ENCODE peak calls at places on chromosomes 11 and 22, in seven cellular contexts. J is neural progenitor cell, W is neuronal stem cell, M is PC-3, O is IMR-90, A is fibroblast of lung, G is GM23248. H is an unnamed sample.

GRCh38 chr22:24208012-24208749 is 26.9 kb downstream of the SUSD2 start:
- DNase-seq in J (no peak), W (no peak), M (peak), O (peak), A (peak), G (peak), H (peak)

GRCh38 chr22:31269892-31270574 is 22.3 kb downstream of the PIK3IP1 start:
- DNase-seq in J (no peak), W (no peak), M (no peak), O (no peak), A (no peak), G (no peak), H (no peak)

GRCh38 chr11:14884667-14885273 is 7.3 kb downstream of the CYP2R1 start:
- DNase-seq in J (no peak), W (no peak), M (no peak), O (no peak), A (no peak), G (no peak), H (no peak)

GRCh38 chr11:115153731-115154354 is 350.4 kb downstream of the CADM1 start:
- DNase-seq in J (no peak), W (no peak), M (no peak), O (no peak), A (no peak), G (no peak), H (no peak)

GRCh38 chr11:64638017-64638664 is 47.1 kb downstream of the SLC22A12 start:
- DNase-seq in J (peak), W (no peak), M (no peak), O (no peak), A (no peak), G (peak), H (peak)

GRCh38 chr11:110429614-110430266 is at the start of gene FDX1:
- DNase-seq in J (peak), W (peak), M (peak), O (peak), A (peak), G (peak), H (peak)

GRCh38 chr11:109424893-109425292 is 2.9 kb downstream of the C11orf87 start:
- DNase-seq in J (peak), W (peak), M (peak), O (no peak), A (no peak), G (no peak), H (peak)

GRCh38 chr11:45267660-45268340 is 18.3 kb downstream of the SYT13 start:
- DNase-seq in J (peak), W (no peak), M (peak), O (no peak), A (no peak), G (no peak), H (no peak)

GRCh38 chr11:88183233-88183632 is 8.0 kb upstream of the RAB38 start:
- DNase-seq in J (no peak), W (no peak), M (no peak), O (no peak), A (no peak), G (no peak), H (no peak)

GRCh38 chr11:35626511-35626910 is 8.3 kb downstream of the FJX1 start:
- DNase-seq in J (no peak), W (no peak), M (no peak), O (no peak), A (no peak), G (no peak), H (no peak)

GRCh38 chr11:121312483-121312882 is 19.9 kb downstream of the SC5D start:
- DNase-seq in J (no peak), W (no peak), M (no peak), O (no peak), A (no peak), G (no peak), H (no peak)

GRCh38 chr11:86513138-86513537 is 138.5 kb downstream of the CCDC81 start:
- DNase-seq in J (no peak), W (no peak), M (no peak), O (no peak), A (no peak), G (no peak), H (no peak)

GRCh38 chr11:98155696-98156095 is 865.1 kb upstream of the CNTN5 start:
- DNase-seq in J (no peak), W (no peak), M (no peak), O (no peak), A (no peak), G (no peak), H (no peak)

GRCh38 chr11:61725632-61726280 is 26.7 kb upstream of the MYRF start:
- DNase-seq in J (no peak), W (no peak), M (peak), O (peak), A (peak), G (no peak), H (no peak)
- H2AFZ ChIP-seq in J (no peak), W (no peak), M (no peak), O (peak), A (no peak), G (no peak), H (no peak)

GRCh38 chr11:131465746-131466145 is 95.3 kb downstream of the NTM start:
- DNase-seq in J (peak), W (peak), M (no peak), O (no peak), A (no peak), G (no peak), H (no peak)

GRCh38 chr11:131471976-131472375 is 101.6 kb downstream of the NTM start:
- DNase-seq in J (peak), W (no peak), M (no peak), O (no peak), A (no peak), G (no peak), H (no peak)

GRCh38 chr11:131470526-131470925 is 100.1 kb downstream of the NTM start:
- DNase-seq in J (no peak), W (no peak), M (no peak), O (no peak), A (no peak), G (no peak), H (no peak)

GRCh38 chr11:131467645-131468270 is 97.3 kb downstream of the NTM start:
- DNase-seq in J (no peak), W (no peak), M (no peak), O (no peak), A (no peak), G (no peak), H (no peak)

DNA sequence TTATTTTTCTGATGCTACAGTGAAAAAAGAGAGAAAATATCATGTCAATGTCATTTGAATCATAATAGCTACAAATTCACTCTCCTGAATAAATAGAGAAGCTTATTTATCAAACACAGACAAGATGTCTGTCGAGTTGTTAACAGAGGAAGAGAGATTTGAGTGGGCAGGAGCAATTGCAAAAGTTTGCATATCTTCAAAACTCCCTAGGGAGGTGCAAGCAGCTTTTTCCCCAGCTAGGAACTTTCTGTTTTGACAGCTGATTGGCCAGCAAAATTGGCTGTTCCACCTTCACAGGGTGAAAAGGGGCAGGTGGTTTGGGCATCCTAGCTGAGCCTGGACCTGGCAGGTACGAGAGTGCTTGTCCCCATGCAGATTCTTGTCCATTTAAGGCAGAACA is 98.2 kb downstream of the NTM start:
- DNase-seq in J (no peak), W (no peak), M (no peak), O (no peak), A (no peak), G (peak), H (no peak)
- H2AFZ ChIP-seq in J (no peak), W (no peak), M (no peak), O (no peak), A (no peak), G (no peak), H (no peak)

DNA sequence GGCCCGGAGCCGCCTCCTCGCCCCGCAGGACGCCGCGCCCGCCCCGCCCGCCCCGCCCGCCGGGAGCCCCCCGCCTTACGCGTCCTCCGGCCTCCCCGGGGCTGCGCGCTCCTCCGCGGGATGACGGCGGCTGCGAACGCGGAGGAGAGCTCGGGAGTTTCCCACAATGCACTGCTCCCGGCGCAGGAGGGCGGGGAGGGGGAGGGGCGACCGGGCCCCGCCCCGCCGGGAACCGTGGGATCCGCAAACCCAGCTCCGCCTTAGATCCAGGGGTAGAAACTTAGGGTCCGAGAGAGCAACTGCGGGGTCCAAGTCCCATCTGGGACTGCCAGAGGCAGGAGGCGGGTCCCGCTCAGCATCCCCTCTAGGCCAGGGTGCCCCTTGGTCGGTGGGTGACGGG is at the start of gene CEND1:
- DNase-seq in J (peak), W (peak), M (no peak), O (peak), A (peak), G (peak), H (no peak)
- H2AFZ ChIP-seq in J (no peak), W (no peak), M (no peak), O (peak), A (no peak), G (no peak), H (no peak)

GRCh38 chr11:7869467-7869866 is 61.6 kb downstream of the OR10A6 start:
- DNase-seq in J (no peak), W (no peak), M (no peak), O (no peak), A (peak), G (no peak), H (no peak)

GRCh38 chr11:7871056-7871455 is 60.0 kb downstream of the OR10A6 start:
- DNase-seq in J (no peak), W (no peak), M (no peak), O (peak), A (peak), G (peak), H (no peak)

GRCh38 chr11:7872913-7873312 is 58.2 kb downstream of the OR10A6 start:
- DNase-seq in J (no peak), W (no peak), M (no peak), O (no peak), A (no peak), G (no peak), H (no peak)

GRCh38 chr11:7874061-7874460 is 57.0 kb downstream of the OR10A6 start:
- DNase-seq in J (no peak), W (no peak), M (no peak), O (no peak), A (no peak), G (no peak), H (no peak)
- H2AFZ ChIP-seq in J (no peak), W (peak), M (no peak), O (no peak), A (no peak), G (no peak), H (no peak)